ENCODE peak calls at places on chromosomes 3 and 15, in four cellular contexts. S is AG04449, G is tibial nerve, C is astrocyte of the spinal cord. P is an unnamed sample.

GRCh38 chr3:161366067-161366466 is 5.2 kb downstream of the SPTSSB start:
- DNase-seq in S (no peak), G (no peak), C (no peak), P (no peak)

GRCh38 chr3:33636125-33636855 is 81.8 kb downstream of the CLASP2 start:
- DNase-seq in S (no peak), G (no peak), C (peak; percentile 82), P (peak; percentile 81)

GRCh38 chr3:193016437-193016887 is 98.8 kb upstream of the MB21D2 start:
- DNase-seq in S (no peak), G (no peak), C (peak; percentile 50), P (no peak)

GRCh38 chr3:94106268-94106667 is 43.4 kb downstream of the NSUN3 start:
- DNase-seq in S (no peak), G (no peak), C (no peak), P (no peak)

GRCh38 chr3:105598047-105598796 is 231.5 kb downstream of the ALCAM start:
- DNase-seq in S (peak; percentile 92), G (no peak), C (peak; percentile 91), P (peak; percentile 77)

GRCh38 chr15:91694829-91695205 is 158.7 kb upstream of the SLCO3A1 start:
- DNase-seq in S (no peak), G (peak; percentile 59), C (peak; percentile 54), P (peak; percentile 59)

GRCh38 chr3:49111347-49111746 is 6.8 kb upstream of the QARS1 start:
- DNase-seq in S (no peak), G (no peak), C (no peak), P (no peak)

GRCh38 chr3:109806929-109807328 is 469.6 kb upstream of the DPPA4 start:
- DNase-seq in S (no peak), G (no peak), C (peak; percentile 33), P (peak; percentile 7)

GRCh38 chr3:145952541-145952940 is 208.4 kb downstream of the PLOD2 start:
- DNase-seq in S (peak; percentile 86), G (no peak), C (peak; percentile 94), P (peak; percentile 43)

GRCh38 chr15:61715082-61715481 is 345.2 kb downstream of the VPS13C start:
- DNase-seq in S (no peak), G (no peak), C (peak; percentile 69), P (no peak)

GRCh38 chr15:86229966-86230365 is 150.3 kb downstream of the AGBL1 start:
- DNase-seq in S (no peak), G (no peak), C (no peak), P (no peak)

GRCh38 chr15:39438795-39439577 is 141.9 kb upstream of the THBS1 start:
- DNase-seq in S (no peak), G (no peak), C (no peak), P (no peak)

GRCh38 chr15:71761649-71762048 is 48.7 kb upstream of the NR2E3 start:
- DNase-seq in S (no peak), G (no peak), C (peak; percentile 78), P (peak; percentile 78)

GRCh38 chr3:39171860-39172259 is 18.5 kb upstream of the CSRNP1 start:
- DNase-seq in S (no peak), G (no peak), C (no peak), P (no peak)

GRCh38 chr3:194521514-194522260 is 34.9 kb upstream of the ATP13A3 start:
- DNase-seq in S (peak; percentile 16), G (no peak), C (peak; percentile 58), P (peak; percentile 81)

GRCh38 chr15:41779662-41780157 is 5.4 kb downstream of the MAPKBP1 start:
- DNase-seq in S (no peak), G (no peak), C (no peak), P (no peak)

GRCh38 chr15:41775651-41776050 is 1.4 kb downstream of the MAPKBP1 start:
- DNase-seq in S (no peak), G (no peak), C (no peak), P (no peak)

GRCh38 chr15:41774873-41775417 is 661 bp downstream of the MAPKBP1 start:
- DNase-seq in S (no peak), G (no peak), C (no peak), P (no peak)

GRCh38 chr15:41778503-41778902 is 4.2 kb downstream of the MAPKBP1 start:
- DNase-seq in S (no peak), G (no peak), C (no peak), P (no peak)

DNA sequence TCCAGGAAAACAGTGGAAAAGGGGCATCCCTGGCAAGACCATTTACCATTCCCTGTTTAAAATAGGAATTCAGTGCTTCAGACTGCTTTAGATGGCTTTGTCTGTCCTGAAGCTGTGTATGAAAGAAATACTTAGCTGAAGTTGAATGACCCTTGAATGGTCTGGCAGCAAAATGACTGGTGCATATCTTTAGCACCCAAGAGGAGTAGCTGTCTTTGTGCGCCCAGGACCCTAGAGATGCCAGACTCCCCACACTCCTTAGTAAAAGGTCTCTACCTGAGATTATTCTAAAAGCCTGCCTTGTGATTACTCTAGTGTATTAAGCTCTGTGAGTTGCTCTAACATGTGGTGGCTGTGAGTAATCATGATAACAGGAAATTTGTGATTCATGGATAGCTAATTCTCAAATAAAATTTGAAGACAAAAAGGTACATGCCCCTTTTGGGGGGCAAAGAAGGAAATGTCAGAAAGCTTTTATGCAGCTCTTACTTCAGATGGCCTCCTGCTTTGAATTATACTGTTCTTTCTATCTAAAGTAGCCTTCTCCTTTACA is 3.2 kb downstream of the MAPKBP1 start:
- DNase-seq in S (no peak), G (no peak), C (peak; percentile 42), P (no peak)
- H3K4me3 ChIP-seq in S (no peak overlapping the region), G (no peak overlapping the region), C (no peak overlapping the region), P (no peak overlapping the region)

GRCh38 chr3:133467780-133468179 is 67.9 kb downstream of the BFSP2 start:
- DNase-seq in S (no peak), G (no peak), C (no peak), P (no peak)
- H3K4me3 ChIP-seq in S (no peak overlapping the region), G (no peak overlapping the region), C (no peak overlapping the region), P (no peak overlapping the region)

DNA sequence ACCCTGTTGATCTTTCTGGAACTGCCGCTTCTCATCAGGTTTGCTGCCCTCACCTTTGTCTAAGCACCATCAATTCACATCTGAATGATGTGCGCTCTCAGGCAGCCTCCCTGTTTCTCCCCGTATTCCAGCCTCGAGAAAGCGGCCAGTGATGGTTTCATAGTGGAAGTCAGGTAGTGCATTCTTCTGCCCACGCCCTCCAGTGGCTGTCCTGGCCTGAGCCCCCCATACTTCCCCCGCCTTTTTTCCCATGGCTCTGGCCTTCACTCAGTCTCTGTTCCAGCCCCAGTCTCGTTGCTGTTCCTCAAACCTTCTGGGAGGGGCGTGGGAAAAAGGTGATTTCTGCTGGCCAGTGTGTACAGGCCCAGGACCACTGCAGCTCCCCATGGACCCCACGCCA is 101.3 kb downstream of the ASB7 start:
- DNase-seq in S (no peak), G (no peak), C (no peak), P (no peak)
- H3K4me3 ChIP-seq in S (no peak overlapping the region), G (no peak overlapping the region), C (no peak overlapping the region), P (no peak overlapping the region)

DNA sequence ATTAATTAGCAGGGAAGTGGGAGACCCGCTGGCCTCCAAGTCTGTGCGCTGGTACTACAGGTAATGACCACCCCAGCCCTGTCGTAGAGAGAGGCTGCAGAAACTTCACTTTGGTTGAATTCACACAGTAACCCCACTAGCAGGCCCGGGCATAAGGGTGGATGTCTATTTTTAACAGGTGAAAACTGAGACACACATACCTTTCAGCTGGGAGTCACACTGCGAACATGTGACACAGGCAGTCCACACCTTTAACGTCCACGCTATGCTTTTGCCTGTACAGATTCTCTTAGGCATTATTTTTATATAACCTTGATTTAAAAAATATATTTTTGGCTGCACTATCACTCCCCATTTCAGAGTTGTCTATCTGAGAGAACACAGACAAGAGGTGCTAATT is 3.9 kb downstream of the LRRK1 start:
- DNase-seq in S (no peak), G (no peak), C (no peak), P (no peak)
- H3K4me3 ChIP-seq in S (no peak overlapping the region), G (no peak overlapping the region), C (no peak overlapping the region), P (no peak overlapping the region)

GRCh38 chr3:100386437-100387064 is 14.3 kb downstream of the TOMM70 start:
- DNase-seq in S (no peak), G (no peak), C (peak; percentile 45), P (peak; percentile 21)
- H3K4me3 ChIP-seq in S (no peak overlapping the region), G (no peak overlapping the region), C (no peak overlapping the region), P (no peak overlapping the region)

DNA sequence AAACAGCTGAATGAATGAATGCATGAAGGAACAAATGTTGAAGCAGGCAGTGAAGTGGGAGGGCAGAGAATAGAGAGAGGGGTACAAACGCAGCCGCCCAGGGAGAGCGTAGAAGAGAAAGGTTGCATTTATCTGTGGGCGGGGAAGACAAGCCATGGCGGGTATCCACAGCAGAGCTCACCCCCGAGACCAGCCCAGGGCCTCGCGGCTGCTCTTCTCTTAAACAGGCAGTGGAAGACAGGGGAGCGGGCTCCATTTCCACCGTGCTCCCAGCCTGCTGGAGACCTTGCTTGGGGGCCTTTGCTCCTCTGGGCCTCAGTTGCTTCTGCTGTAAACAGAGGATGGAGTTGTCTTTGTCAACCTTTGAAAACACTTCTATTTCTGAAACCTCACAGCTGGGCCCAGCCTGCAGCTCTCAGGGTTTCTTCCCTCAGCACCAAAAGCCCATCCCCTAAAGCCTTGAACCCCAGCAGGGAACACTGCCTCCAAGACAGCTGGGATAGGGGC is 259.5 kb downstream of the UACA start:
- DNase-seq in S (no peak), G (no peak), C (no peak), P (no peak)
- H3K4me3 ChIP-seq in S (no peak overlapping the region), G (no peak overlapping the region), C (no peak overlapping the region), P (no peak overlapping the region)

GRCh38 chr3:139427283-139428060 is 38.0 kb upstream of the COPB2 start:
- DNase-seq in S (peak; percentile 42), G (no peak), C (peak; percentile 82), P (peak; percentile 83)
- H3K4me3 ChIP-seq in S (no peak overlapping the region), G (no peak overlapping the region), C (no peak overlapping the region), P (no peak overlapping the region)

P was measured in fibroblast of villous mesenchyme.